ENCODE peak calls at places on chromosome 11, in six cellular contexts. X is PC-9; I is pancreas; O is cardiac muscle cell; Z is endodermal cell; S is CD8-positive, alpha-beta memory T cell. K is an unnamed sample.

GRCh38 chr11:61477734-61478148 is 30.8 kb upstream of the LRRC10B start:
- DNase-seq in X (peak; percentile 50), Z (peak; percentile 90), I (peak; percentile 76), O (peak; percentile 61), S (peak; percentile 42), K (no peak)

GRCh38 chr11:8287297-8288070 is 23.8 kb upstream of the LMO1 start:
- DNase-seq in X (no peak), O (no peak), Z (no peak), S (no peak), I (no peak), K (no peak)

GRCh38 chr11:126140932-126141291 is 70.5 kb downstream of the RPUSD4 start:
- DNase-seq in O (no peak), Z (no peak), I (no peak), X (peak; percentile 19), S (no peak), K (peak; percentile 16)

GRCh38 chr11:80024119-80024518 is 583.3 kb upstream of the TENM4 start:
- DNase-seq in X (no peak), I (no peak), Z (peak; percentile 69), O (no peak), S (no peak), K (no peak)

GRCh38 chr11:79963886-79964660 is 523.2 kb upstream of the TENM4 start:
- DNase-seq in I (no peak), S (no peak), O (no peak), X (no peak), Z (no peak), K (no peak)

GRCh38 chr11:17443423-17443822 is 33.2 kb downstream of the ABCC8 start:
- DNase-seq in Z (no peak), I (no peak), O (no peak), S (no peak), X (no peak), K (no peak)

GRCh38 chr11:99593197-99593596 is 572.4 kb downstream of the CNTN5 start:
- DNase-seq in X (no peak), I (no peak), Z (no peak), O (no peak), S (no peak), K (no peak)

GRCh38 chr11:34977039-34977906 is 60.9 kb downstream of the PDHX start:
- DNase-seq in O (no peak), X (no peak), I (no peak), S (no peak), Z (no peak), K (peak; percentile 91)

GRCh38 chr11:132111341-132111740 is 740.9 kb downstream of the NTM start:
- DNase-seq in Z (no peak), X (no peak), S (no peak), I (no peak), O (no peak), K (no peak)

GRCh38 chr11:2463766-2464277 is 19.0 kb downstream of the KCNQ1 start:
- DNase-seq in S (no peak), Z (peak; percentile 24), X (no peak), O (no peak), I (no peak), K (peak; percentile 52)

GRCh38 chr11:108009497-108010360 is 1.0 kb downstream of the CUL5 start:
- DNase-seq in S (peak; percentile 2), O (no peak), Z (no peak), I (no peak), X (no peak), K (no peak)

GRCh38 chr11:85764796-85765195 is 46.1 kb downstream of the SYTL2 start:
- DNase-seq in Z (no peak), I (no peak), O (no peak), S (no peak), X (no peak), K (no peak)

GRCh38 chr11:19472679-19473078 is 231.9 kb upstream of the E2F8 start:
- DNase-seq in X (no peak), Z (no peak), I (no peak), S (no peak), O (no peak), K (no peak)

GRCh38 chr11:34425863-34426262 is 12.9 kb upstream of the CAT start:
- DNase-seq in O (no peak), Z (no peak), I (no peak), S (no peak), X (no peak), K (no peak)

GRCh38 chr11:72676874-72677341 is 2.7 kb upstream of the PDE2A start:
- DNase-seq in Z (peak; percentile 99), S (peak; percentile 42), X (peak; percentile 64), O (peak; percentile 93), I (peak; percentile 91), K (peak; percentile 44)

GRCh38 chr11:134510171-134510570 is 98.1 kb upstream of the B3GAT1 start:
- DNase-seq in I (no peak), O (no peak), X (no peak), Z (peak; percentile 29), S (no peak), K (no peak)

GRCh38 chr11:78419327-78419726 is 1.7 kb upstream of the GAB2 start:
- DNase-seq in I (no peak), O (no peak), S (no peak), Z (no peak), X (no peak), K (no peak)

GRCh38 chr11:2716376-2717095 is 16.7 kb upstream of the KCNQ1OT1 start:
- DNase-seq in Z (no peak), I (peak; percentile 40), X (no peak), S (no peak), O (peak; percentile 62), K (no peak)

GRCh38 chr11:107787733-107788132 is 70.9 kb downstream of the SLC35F2 start:
- DNase-seq in O (no peak), X (peak; percentile 13), I (no peak), S (no peak), Z (no peak), K (no peak)

GRCh38 chr11:56764976-56765375 is 16.5 kb upstream of the OR9G4 start:
- DNase-seq in S (no peak), O (no peak), X (no peak), Z (no peak), I (no peak), K (no peak)

GRCh38 chr11:10373929-10374328 is 69.1 kb downstream of the ADM start:
- DNase-seq in S (no peak), I (no peak), O (no peak), Z (no peak), X (no peak), K (no peak)

GRCh38 chr11:118057424-118058145 is 19.3 kb upstream of the TMPRSS4 start:
- DNase-seq in X (no peak), O (no peak), S (no peak), Z (peak; percentile 40), I (no peak), K (no peak)

GRCh38 chr11:123253223-123253622 is 58.2 kb upstream of the CLMP start:
- DNase-seq in O (no peak), Z (no peak), X (no peak), I (no peak), S (no peak), K (no peak)

GRCh38 chr11:115197433-115197832 is 306.8 kb downstream of the CADM1 start:
- DNase-seq in O (no peak), X (no peak), S (no peak), Z (no peak), I (no peak), K (no peak)

GRCh38 chr11:86558219-86558618 is 114.2 kb downstream of the ME3 start:
- DNase-seq in S (no peak), O (no peak), X (no peak), I (no peak), Z (no peak), K (no peak)

GRCh38 chr11:68950776-68951175 is 30.0 kb downstream of the MRGPRD start:
- DNase-seq in X (no peak), Z (no peak), I (peak; percentile 27), O (no peak), S (no peak), K (no peak)

DNA sequence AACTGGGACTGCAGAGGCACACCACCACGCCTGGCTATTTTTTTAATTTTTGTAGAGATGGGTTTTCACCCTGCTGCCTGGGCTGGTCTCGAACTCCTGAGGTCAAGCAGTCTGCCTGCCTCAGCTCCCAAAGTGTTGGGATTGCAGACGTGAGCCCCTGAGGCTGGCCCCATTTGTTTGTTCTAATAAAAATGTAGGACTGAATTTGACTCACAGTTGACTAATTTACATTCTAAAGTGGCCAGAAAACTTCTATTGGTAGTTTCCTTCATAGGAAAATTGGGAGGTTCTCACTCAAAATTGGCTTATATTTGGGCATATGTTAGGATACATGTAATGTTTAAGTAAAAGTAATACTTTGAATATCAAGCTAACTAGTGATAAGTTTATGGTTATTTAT is 35.0 kb downstream of the PPFIA1 start:
- DNase-seq in S (no peak), O (no peak), X (no peak), I (no peak), Z (no peak), K (no peak)
- H3K4me1 ChIP-seq in S (no peaks in the 10 kb centered on the region), O (no peaks in the 10 kb centered on the region), X (peaks cover 49% of the 10 kb centered on the region), I (no peaks in the 10 kb centered on the region), Z (peaks cover 9% of the 10 kb centered on the region), K (peaks cover 23% of the 10 kb centered on the region)

DNA sequence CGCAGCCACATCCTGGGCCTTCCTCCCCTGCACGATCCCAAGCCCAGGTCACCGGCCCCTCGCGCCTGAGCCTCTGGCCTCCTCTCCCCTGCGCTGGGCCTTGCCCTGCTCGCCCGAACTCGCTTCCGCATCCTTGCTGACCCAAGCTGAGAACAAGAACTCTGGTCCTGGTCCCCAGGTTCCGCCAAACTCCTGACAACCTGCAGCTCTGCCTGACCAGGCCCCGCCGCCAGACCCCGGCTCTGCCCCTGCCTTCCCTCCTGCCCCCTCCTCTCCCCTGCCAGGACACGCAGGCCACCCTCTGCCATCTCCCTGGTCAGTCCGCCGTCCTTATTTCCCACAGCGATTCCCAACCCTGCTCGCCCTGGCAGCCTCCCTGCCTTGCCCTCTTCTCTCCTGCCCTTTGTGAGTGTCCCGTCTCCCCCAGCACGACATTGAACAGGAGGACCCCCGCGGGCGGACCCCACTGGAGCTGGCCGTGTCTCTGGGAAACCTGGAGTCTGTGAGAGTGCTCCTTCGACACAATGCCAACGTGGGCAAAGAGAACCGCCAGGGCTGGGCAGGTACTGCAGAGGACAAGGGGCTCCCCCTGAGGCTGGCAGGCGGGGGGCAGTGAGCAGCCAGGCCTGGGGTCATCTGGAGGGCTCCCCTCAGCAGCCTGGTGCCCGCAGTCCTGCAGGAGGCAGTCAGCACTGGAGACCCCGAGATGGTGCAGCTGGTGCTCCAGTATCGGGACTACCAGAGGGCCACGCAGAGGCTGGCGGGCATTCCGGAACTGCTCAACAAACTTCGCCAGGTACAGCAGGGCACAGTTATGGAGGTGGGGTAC is 762 bp downstream of the ANKRD13D start:
- DNase-seq in S (no peak), Z (peak; percentile 81), I (peak; percentile 80), O (no peak), X (no peak), K (peak; percentile 47)
- H3K27ac ChIP-seq in S (peak overlapping the region; percentile 76), Z (no peak overlapping the region), I (peak overlapping the region; percentile 50), O (peak overlapping the region; percentile 58), X (peak overlapping the region; percentile 4), K (peak overlapping the region; percentile 18)

DNA sequence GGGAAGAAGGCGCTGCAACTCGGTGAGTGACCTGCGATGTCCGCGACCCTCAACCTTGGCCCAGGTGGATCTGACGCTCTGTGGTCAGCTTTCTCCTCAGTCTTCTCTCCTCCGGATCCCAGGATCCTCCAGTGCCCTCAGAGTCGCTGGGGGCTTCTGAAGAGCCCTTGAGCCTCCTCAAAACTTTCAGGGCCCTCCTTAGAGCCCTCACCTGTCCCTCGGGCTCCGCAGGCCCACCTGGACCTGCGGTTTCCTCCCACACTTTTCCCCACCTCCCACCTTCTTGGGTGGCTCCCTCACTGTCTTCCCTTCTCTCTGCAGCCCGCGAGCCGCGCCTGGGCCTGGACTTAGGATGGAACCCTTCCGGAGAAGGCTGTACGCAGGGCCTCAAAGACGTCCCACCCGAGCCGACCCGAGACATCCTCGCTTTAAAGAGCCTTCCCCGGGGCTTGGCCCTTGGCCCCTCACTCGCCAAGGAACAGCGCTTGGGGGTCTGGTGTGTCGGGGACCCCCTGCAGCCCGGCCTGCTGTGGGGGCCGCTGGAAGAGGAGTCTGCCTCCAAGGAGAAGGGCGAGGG is 335 bp downstream of the ZNF408 start:
- DNase-seq in S (no peak), I (no peak), Z (no peak), X (no peak), O (no peak), K (no peak)
- H3K4me1 ChIP-seq in S (peaks cover 51% of the 10 kb centered on the region), I (peaks cover 5% of the 10 kb centered on the region), Z (peaks cover 5% of the 10 kb centered on the region), X (peaks cover 13% of the 10 kb centered on the region), O (peaks cover 32% of the 10 kb centered on the region), K (no peaks in the 10 kb centered on the region)

GRCh38 chr11:66126808-66127555 is 56.9 kb downstream of the PACS1 start:
- DNase-seq in O (peak; percentile 54), S (peak; percentile 38), Z (peak; percentile 64), I (no peak), X (peak; percentile 51), K (no peak)
- H3K27ac ChIP-seq in O (peak overlapping the region; percentile 74), S (no peak overlapping the region), Z (peak overlapping the region; percentile 58), I (peak overlapping the region; percentile 71), X (no peak overlapping the region), K (no peak overlapping the region)

K was measured in SJSA1.